ENCODE peak calls at places on chromosomes 1 and 21, in six cellular contexts. One of them, this sample, is unnamed. For H3K27me3 and H3K4me1, the result is how much of the 10 kb centered on the place peaks cover.

GRCh38 chr1:95793893-95794292 is 559.9 kb downstream of the RWDD3 start:
- DNase-seq in ovary: no peak
- DNase-seq in adrenal gland: no peak
- DNase-seq in testis: peak
- DNase-seq in prostate gland: no peak
- DNase-seq in uterus: no peak
- DNase-seq in this sample: no peak

GRCh38 chr21:22120616-22121266 is 1122.5 kb downstream of the NCAM2 start:
- DNase-seq in ovary: no peak
- DNase-seq in adrenal gland: no peak
- DNase-seq in testis: peak
- DNase-seq in prostate gland: no peak
- DNase-seq in uterus: no peak
- DNase-seq in this sample: no peak

GRCh38 chr1:30715216-30715615 is 8.2 kb downstream of the MATN1 start:
- DNase-seq in ovary: no peak
- DNase-seq in adrenal gland: no peak
- DNase-seq in testis: peak
- DNase-seq in prostate gland: no peak
- DNase-seq in uterus: no peak
- DNase-seq in this sample: no peak

GRCh38 chr1:183636334-183636682 is 725 bp upstream of the ARPC5 start:
- DNase-seq in ovary: no peak
- DNase-seq in adrenal gland: no peak
- DNase-seq in testis: no peak
- DNase-seq in prostate gland: no peak
- DNase-seq in uterus: no peak
- DNase-seq in this sample: no peak

GRCh38 chr1:192489046-192489445 is 86.5 kb upstream of the RGS1 start:
- DNase-seq in ovary: no peak
- DNase-seq in adrenal gland: no peak
- DNase-seq in testis: no peak
- DNase-seq in prostate gland: no peak
- DNase-seq in uterus: no peak
- DNase-seq in this sample: no peak

GRCh38 chr21:41932191-41932575 is 21.6 kb downstream of the C2CD2 start:
- DNase-seq in ovary: peak
- DNase-seq in adrenal gland: peak
- DNase-seq in testis: no peak
- DNase-seq in prostate gland: no peak
- DNase-seq in uterus: no peak
- DNase-seq in this sample: no peak

GRCh38 chr1:236854602-236854978 is 59.5 kb downstream of the MTR start:
- DNase-seq in ovary: no peak
- DNase-seq in adrenal gland: no peak
- DNase-seq in testis: no peak
- DNase-seq in prostate gland: no peak
- DNase-seq in uterus: no peak
- DNase-seq in this sample: no peak

GRCh38 chr1:25583519-25584370 is 32.8 kb upstream of the MAN1C1 start:
- DNase-seq in ovary: no peak
- DNase-seq in adrenal gland: no peak
- DNase-seq in testis: no peak
- DNase-seq in prostate gland: no peak
- DNase-seq in uterus: no peak
- DNase-seq in this sample: no peak

GRCh38 chr1:38608202-38608864 is 251.2 kb downstream of the RRAGC start:
- DNase-seq in ovary: no peak
- DNase-seq in adrenal gland: no peak
- DNase-seq in testis: peak
- DNase-seq in prostate gland: no peak
- DNase-seq in uterus: no peak
- DNase-seq in this sample: no peak

GRCh38 chr1:161157867-161158266 is 1.4 kb upstream of the USP21 start:
- DNase-seq in ovary: no peak
- DNase-seq in adrenal gland: no peak
- DNase-seq in testis: no peak
- DNase-seq in prostate gland: no peak
- DNase-seq in uterus: no peak
- DNase-seq in this sample: no peak

GRCh38 chr1:161159087-161159914 is at the start of gene USP21:
- DNase-seq in ovary: peak
- DNase-seq in adrenal gland: peak
- DNase-seq in testis: peak
- DNase-seq in prostate gland: peak
- DNase-seq in uterus: peak
- DNase-seq in this sample: peak

GRCh38 chr1:161158316-161159016 is 834 bp upstream of the USP21 start:
- DNase-seq in ovary: no peak
- DNase-seq in adrenal gland: no peak
- DNase-seq in testis: peak
- DNase-seq in prostate gland: no peak
- DNase-seq in uterus: no peak
- DNase-seq in this sample: no peak

DNA sequence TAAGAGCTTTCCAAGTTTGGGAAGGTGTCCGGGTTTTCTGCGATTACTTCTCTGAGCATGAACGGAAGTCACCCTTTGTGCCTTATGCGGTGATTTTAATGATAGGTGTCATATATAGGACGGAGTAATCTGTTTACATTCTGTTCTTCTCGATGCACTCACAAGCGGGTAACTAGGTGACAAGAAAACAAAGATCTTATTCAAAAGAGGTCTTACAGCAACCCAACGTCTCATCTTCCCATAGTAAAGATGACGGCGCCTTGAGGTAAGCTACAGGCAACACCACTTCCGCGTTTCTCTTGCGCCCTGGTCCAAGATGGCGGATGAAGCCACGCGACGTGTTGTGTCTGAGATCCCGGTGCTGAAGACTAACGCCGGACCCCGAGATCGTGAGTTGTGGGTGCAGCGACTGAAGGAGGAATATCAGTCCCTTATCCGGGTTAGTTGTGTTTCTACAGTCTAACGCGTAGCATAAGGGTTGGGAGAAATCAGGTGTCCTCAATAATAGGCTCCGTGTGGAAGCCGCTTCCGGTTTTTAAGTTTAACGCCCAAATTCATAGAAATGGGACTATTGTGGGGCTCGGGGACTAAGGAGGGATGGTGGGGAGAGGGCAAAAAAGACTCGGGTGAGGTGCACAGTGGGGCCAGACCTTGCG is at the start of gene UFC1:
- DNase-seq in ovary: peak
- DNase-seq in adrenal gland: peak
- DNase-seq in testis: peak
- DNase-seq in prostate gland: peak
- DNase-seq in uterus: peak
- DNase-seq in this sample: peak
- TF ChIP-seq POLR2A in ovary: peak
- TF ChIP-seq POLR2A in adrenal gland: no peak
- TF ChIP-seq POLR2A in testis: no peak
- TF ChIP-seq POLR2A in prostate gland: peak
- TF ChIP-seq POLR2A in uterus: no peak
- TF ChIP-seq POLR2A in this sample: peak

DNA sequence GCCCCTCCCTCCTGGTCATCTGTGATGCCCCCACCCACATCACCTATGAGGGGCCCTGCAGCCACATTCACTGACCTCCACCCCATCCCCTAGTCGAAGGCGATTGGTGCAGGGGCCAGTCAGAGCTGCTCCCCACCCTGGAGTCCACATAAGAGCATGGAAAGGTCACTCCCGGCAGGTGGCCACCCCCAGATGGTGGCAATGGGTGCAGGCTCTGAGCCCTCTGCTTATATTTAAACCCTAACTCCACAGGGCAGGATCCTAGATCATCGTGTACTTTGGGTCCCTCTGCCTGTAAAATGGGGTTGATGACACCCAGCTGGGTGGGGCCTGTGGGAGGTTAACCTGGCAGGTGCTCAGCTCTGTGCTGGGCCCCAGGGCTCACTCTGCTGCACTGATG is 186.8 kb upstream of the C1orf174 start:
- DNase-seq in ovary: no peak
- DNase-seq in adrenal gland: no peak
- DNase-seq in testis: no peak
- DNase-seq in prostate gland: no peak
- DNase-seq in uterus: no peak
- DNase-seq in this sample: peak
- H3K27me3 ChIP-seq in ovary: under half
- H3K27me3 ChIP-seq in adrenal gland: under half
- H3K27me3 ChIP-seq in testis: under half
- H3K27me3 ChIP-seq in prostate gland: under half
- H3K27me3 ChIP-seq in uterus: under half
- H3K27me3 ChIP-seq in this sample: under half

DNA sequence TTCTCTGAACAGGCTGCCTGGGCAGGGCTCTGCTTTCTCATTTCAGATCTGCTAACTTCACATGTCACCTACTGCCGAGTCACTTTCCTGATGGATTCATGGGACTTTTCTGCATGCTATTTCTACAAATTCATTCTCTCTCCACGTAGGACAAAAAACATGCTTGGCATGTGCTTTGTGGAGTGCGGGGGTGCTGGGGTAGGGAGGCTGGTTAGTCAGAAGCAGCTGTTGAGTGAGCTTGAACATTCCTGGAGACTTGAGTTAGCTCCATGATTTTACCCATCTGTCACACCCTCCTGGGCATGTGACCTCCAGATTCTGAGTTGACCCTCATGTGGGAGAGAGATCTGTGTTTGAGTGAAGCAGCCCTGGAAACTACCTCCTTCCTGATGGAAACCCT is 71.4 kb downstream of the UCK2 start:
- DNase-seq in ovary: no peak
- DNase-seq in adrenal gland: no peak
- DNase-seq in testis: no peak
- DNase-seq in prostate gland: no peak
- DNase-seq in uterus: peak
- DNase-seq in this sample: no peak
- H3K4me1 ChIP-seq in ovary: under half
- H3K4me1 ChIP-seq in adrenal gland: under half
- H3K4me1 ChIP-seq in testis: under half
- H3K4me1 ChIP-seq in prostate gland: under half
- H3K4me1 ChIP-seq in uterus: under half
- H3K4me1 ChIP-seq in this sample: under half

GRCh38 chr1:200671235-200671786 is 1.6 kb upstream of the DDX59 start:
- DNase-seq in ovary: no peak
- DNase-seq in adrenal gland: no peak
- DNase-seq in testis: no peak
- DNase-seq in prostate gland: no peak
- DNase-seq in uterus: no peak
- DNase-seq in this sample: no peak

GRCh38 chr1:200670215-200671118 is 760 bp upstream of the DDX59 start:
- DNase-seq in ovary: no peak
- DNase-seq in adrenal gland: peak
- DNase-seq in testis: peak
- DNase-seq in prostate gland: peak
- DNase-seq in uterus: no peak
- DNase-seq in this sample: peak

GRCh38 chr1:200666309-200666708 is 3.4 kb downstream of the DDX59 start:
- DNase-seq in ovary: no peak
- DNase-seq in adrenal gland: no peak
- DNase-seq in testis: no peak
- DNase-seq in prostate gland: no peak
- DNase-seq in uterus: no peak
- DNase-seq in this sample: no peak

GRCh38 chr1:200668514-200669313 is 993 bp downstream of the DDX59 start:
- DNase-seq in ovary: no peak
- DNase-seq in adrenal gland: no peak
- DNase-seq in testis: no peak
- DNase-seq in prostate gland: no peak
- DNase-seq in uterus: no peak
- DNase-seq in this sample: no peak

DNA sequence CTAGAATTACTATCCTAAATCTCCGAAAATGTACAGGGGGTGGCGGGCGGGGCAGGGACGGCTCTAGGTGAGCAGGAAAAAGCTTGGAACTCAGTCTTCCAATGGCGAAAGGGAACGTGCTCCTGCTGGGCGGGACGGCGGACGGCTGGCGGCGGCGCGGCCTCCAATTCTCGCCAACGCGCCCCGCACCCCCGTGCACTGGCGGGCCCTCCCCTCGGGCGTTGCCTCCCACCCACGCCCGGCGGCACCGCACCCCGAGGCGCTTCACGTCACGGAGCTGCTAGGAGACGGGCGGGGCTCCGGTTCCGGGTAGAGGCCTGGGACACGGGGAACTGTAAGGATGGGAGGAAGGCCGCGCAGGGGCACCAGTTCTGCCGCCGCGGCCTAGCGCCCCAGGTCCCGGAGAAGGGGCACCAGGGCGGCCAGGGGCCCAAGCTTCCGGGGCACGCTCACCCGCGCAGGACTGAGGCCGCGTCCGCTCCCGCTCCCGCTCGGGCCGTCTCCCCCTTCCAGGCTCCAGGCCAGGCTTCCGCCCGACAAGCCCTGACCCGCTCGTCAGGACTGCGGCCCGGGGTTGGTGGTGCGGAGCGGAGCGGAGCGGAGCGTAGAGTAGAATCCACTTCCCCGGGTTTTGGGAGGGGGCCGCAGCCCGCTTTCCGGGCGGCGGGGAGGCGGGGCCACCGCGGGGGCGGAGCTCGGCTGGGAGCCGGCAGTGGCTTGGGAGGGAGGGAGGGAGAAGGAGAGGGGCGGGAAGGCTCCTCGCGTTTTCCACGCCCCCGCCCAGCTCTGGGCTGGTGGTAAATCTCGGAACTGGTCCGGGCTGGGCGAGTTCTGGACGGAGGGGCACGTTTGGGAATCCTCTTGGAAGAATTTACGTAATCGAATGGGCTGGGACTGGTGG is at the start of gene DDX59:
- DNase-seq in ovary: peak
- DNase-seq in adrenal gland: peak
- DNase-seq in testis: peak
- DNase-seq in prostate gland: peak
- DNase-seq in uterus: peak
- DNase-seq in this sample: peak
- TF ChIP-seq POLR2A in ovary: peak
- TF ChIP-seq POLR2A in adrenal gland: peak
- TF ChIP-seq POLR2A in testis: no peak
- TF ChIP-seq POLR2A in prostate gland: peak
- TF ChIP-seq POLR2A in uterus: peak
- TF ChIP-seq POLR2A in this sample: peak

This sample was measured in Peyer's patch.